ENCODE peak calls at places on chromosome 19, in eight cellular contexts. O is body of pancreas, D is heart left ventricle, V is HCT116, A is upper lobe of left lung, C is IMR-90, P is gastrocnemius medialis, X is HepG2. K is an unnamed sample.
A peak's percentile ranks its signal among the peaks of the same experiment; 100 is the strongest.

GRCh38 chr19:18364826-18365528 is 21.0 kb upstream of the GDF15 start:
- ATAC-seq in V (peak; percentile 71), C (peak; percentile 70), D (peak; percentile 92), A (peak; percentile 73), O (peak; percentile 92), P (peak; percentile 60), X (peak; percentile 67), K (peak; percentile 62)

GRCh38 chr19:41439441-41440222 is at the start of gene DMAC2:
- ATAC-seq in P (peak; percentile 99), C (peak; percentile 99), V (peak; percentile 97), D (peak; percentile 99), A (peak; percentile 98), O (peak; percentile 98), X (peak; percentile 94), K (peak; percentile 99)

GRCh38 chr19:1017115-1017905 is 3.6 kb downstream of the TMEM259 start:
- ATAC-seq in O (peak; percentile 16), A (no peak), P (no peak), C (no peak), D (no peak), X (no peak), V (peak; percentile 20), K (no peak)

GRCh38 chr19:38878575-38879399 is 712 bp upstream of the RINL start:
- ATAC-seq in D (no peak), C (no peak), O (no peak), A (no peak), P (no peak), X (peak; percentile 41), V (no peak), K (no peak)

GRCh38 chr19:55652311-55653078 is 2.3 kb upstream of the U2AF2 start:
- ATAC-seq in C (no peak), O (no peak), D (no peak), V (no peak), X (no peak), P (no peak), A (no peak), K (no peak)

GRCh38 chr19:29666634-29667389 is 1.6 kb downstream of the PLEKHF1 start:
- ATAC-seq in D (peak; percentile 59), V (no peak), X (peak; percentile 59), O (no peak), P (no peak), A (peak; percentile 48), C (peak; percentile 47), K (peak; percentile 46)

GRCh38 chr19:42032428-42032827 is 37.6 kb downstream of the GRIK5 start:
- ATAC-seq in D (no peak), P (no peak), A (no peak), V (no peak), O (no peak), C (no peak), X (no peak), K (no peak)

GRCh38 chr19:15869109-15869555 is 28.7 kb downstream of the CYP4F2 start:
- ATAC-seq in X (peak; percentile 93), C (peak; percentile 27), O (peak; percentile 77), P (no peak), V (peak; percentile 85), A (peak; percentile 82), D (no peak), K (peak; percentile 71)

GRCh38 chr19:38904463-38905185 is 4.9 kb downstream of the NFKBIB start:
- ATAC-seq in O (no peak), X (peak; percentile 15), V (no peak), A (no peak), D (no peak), P (no peak), C (no peak), K (no peak)

GRCh38 chr19:16160445-16160942 is 12.8 kb downstream of the CIB3 start:
- ATAC-seq in V (peak; percentile 12), D (no peak), C (peak; percentile 10), O (no peak), X (no peak), A (no peak), P (no peak), K (no peak)

GRCh38 chr19:34313188-34313587 is 51.8 kb upstream of the GPI start:
- ATAC-seq in X (no peak), D (peak; percentile 80), O (no peak), A (peak; percentile 59), P (no peak), V (no peak), C (peak; percentile 80), K (peak; percentile 48)

DNA sequence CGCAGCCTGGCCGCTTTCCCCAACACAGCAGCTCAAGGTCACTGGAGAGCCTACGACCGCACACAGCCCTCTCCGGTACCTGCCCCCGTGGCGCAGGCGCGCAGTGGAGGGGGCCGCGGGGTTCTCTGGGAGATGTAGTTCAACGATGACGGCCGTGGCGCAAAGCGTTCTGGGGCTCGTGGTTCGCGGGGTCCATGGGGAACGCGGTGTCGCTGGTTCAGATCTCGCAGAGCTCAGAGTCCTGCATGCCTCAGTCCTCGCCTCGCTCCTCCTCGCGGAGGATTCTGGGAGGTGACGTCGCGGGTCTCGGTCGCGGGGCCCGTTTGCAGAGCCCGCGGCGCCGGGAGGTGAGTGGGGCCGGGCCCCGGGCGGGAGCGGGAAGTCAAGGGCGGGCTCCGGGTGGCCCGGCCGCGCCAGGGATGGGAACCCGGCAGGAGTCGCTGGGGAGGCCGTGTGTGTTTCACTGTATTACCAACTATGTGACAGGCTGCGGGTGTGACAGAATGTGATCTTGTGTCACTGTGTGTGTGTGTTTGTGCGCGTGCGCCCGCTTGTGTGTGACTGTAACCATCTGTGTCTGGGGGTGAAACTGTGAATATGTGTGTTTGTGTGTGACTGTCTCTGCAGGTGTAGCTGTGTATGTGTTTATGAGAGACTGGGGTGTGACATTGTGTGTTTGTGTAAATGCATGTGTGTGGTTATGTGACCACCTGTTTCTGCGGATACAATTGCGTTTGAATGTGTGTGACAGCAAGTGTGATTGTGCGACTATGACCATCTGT is at the start of gene ZNF527:
- ATAC-seq in O (peak; percentile 98), D (peak; percentile 99), X (peak; percentile 98), C (peak; percentile 99), V (peak; percentile 98), A (peak; percentile 100), P (peak; percentile 98), K (peak; percentile 100)
- TF ChIP-seq POLR2A in O (peak; percentile 68), D (peak; percentile 40), X (peak; percentile 85), C (peak; percentile 68), V (no peak), A (peak; percentile 72), P (peak; percentile 76), K (peak; percentile 64)

GRCh38 chr19:13053238-13053637 is 49.4 kb downstream of the LYL1 start:
- ATAC-seq in D (peak; percentile 17), C (no peak), X (peak; percentile 11), P (no peak), O (no peak), A (no peak), V (no peak), K (no peak)

GRCh38 chr19:13054605-13055212 is 47.9 kb downstream of the LYL1 start:
- ATAC-seq in X (peak; percentile 1), A (peak; percentile 58), C (peak; percentile 1), P (no peak), D (peak; percentile 10), O (no peak), V (peak; percentile 4), K (peak; percentile 26)

GRCh38 chr19:13052447-13053232 is 50.0 kb downstream of the LYL1 start:
- ATAC-seq in A (no peak), X (no peak), D (no peak), O (no peak), P (no peak), V (no peak), C (no peak), K (no peak)

GRCh38 chr19:13055213-13056051 is 47.2 kb downstream of the LYL1 start:
- ATAC-seq in D (peak; percentile 59), C (peak; percentile 59), V (peak; percentile 49), O (peak; percentile 45), P (peak; percentile 13), X (no peak), A (peak; percentile 87), K (peak; percentile 70)

DNA sequence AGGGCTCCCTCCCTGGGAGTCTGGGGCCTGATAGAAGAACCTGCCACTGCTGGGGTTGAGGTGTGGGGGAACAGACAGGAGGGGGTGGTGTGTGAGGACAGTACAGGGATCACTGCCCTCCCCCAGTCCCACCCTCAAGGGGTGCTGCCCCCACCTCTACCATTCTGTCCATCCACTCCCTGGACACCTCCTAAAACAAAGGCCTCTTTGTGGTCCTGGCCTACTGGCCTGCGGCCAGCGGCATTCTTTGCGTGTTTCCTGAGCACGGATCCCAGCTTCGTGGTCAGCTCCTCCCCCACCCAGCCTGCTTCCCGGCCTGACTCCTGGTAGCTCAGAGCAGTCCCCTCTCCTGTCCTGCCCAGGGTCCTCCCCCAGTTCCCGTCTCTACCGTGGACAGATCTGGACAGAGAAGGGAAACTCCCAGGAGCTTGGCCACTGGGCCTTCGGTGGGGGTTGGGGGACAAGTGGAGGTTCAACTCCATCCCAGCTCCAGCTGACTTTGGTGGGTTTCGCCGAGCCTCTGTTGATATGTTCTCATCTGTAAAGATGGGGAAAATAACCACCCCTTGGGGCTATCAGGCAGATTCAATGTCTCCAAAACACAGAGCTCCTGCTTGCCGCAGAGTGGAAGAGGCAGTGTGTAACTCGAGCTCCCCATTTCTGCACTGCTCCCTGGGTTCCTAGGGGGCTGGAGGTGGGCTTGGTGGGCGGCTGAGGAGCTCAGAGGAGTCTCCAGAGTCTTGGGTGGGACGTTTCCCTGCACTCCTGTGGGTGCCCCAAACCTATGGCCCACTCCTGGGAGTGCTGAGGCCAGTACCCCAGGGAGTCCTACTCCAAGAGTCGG is 48.7 kb downstream of the LYL1 start:
- ATAC-seq in C (peak; percentile 65), P (peak; percentile 16), X (peak; percentile 84), A (peak; percentile 31), V (peak; percentile 59), O (peak; percentile 82), D (peak; percentile 87), K (peak; percentile 69)
- TF ChIP-seq POLR2A in C (no peak), P (no peak), X (peak; percentile 46), A (no peak), V (no peak), O (no peak), D (no peak), K (no peak)

GRCh38 chr19:43934055-43934984 is 762 bp downstream of the ZNF45 start:
- ATAC-seq in O (no peak), C (peak; percentile 10), V (no peak), X (no peak), P (no peak), A (no peak), D (no peak), K (no peak)

GRCh38 chr19:43940719-43941118 is 5.6 kb upstream of the ZNF45 start:
- ATAC-seq in O (no peak), D (no peak), X (no peak), C (no peak), A (no peak), P (no peak), V (no peak), K (no peak)

GRCh38 chr19:43936219-43936618 is 1.1 kb upstream of the ZNF45 start:
- ATAC-seq in V (no peak), D (no peak), O (no peak), X (no peak), C (no peak), A (no peak), P (no peak), K (no peak)

GRCh38 chr19:43939557-43940260 is 4.6 kb upstream of the ZNF45 start:
- ATAC-seq in A (no peak), C (no peak), V (no peak), P (no peak), O (no peak), D (no peak), X (no peak), K (no peak)

GRCh38 chr19:43934985-43935708 is at the start of gene ZNF45:
- ATAC-seq in V (peak; percentile 95), O (peak; percentile 98), D (peak; percentile 99), A (peak; percentile 100), P (peak; percentile 98), C (peak; percentile 97), X (peak; percentile 98), K (peak; percentile 98)
- TF ChIP-seq POLR2A in V (no peak), O (no peak), D (no peak), A (no peak), P (no peak), C (no peak), X (peak; percentile 74), K (no peak)

GRCh38 chr19:3204646-3205275 is 19.0 kb downstream of the NCLN start:
- ATAC-seq in X (no peak), D (no peak), V (no peak), P (no peak), C (no peak), A (no peak), O (no peak), K (no peak)
- TF ChIP-seq POLR2A in X (no peak), D (no peak), V (no peak), P (no peak), C (no peak), A (no peak), O (no peak), K (no peak)